ENCODE peak calls at places on chromosomes 6 and 20, in ten cellular contexts. O, N, H, R, Y, W, X, D, U and Z are unnamed samples.

GRCh38 chr6:143941852-143942627 is 66.0 kb downstream of the PLAGL1 start:
- DNase-seq in R (peak), D (peak), Y (peak), W (peak), X (peak), O (peak), U (peak), N (peak), H (peak), Z (peak)

GRCh38 chr6:75116946-75117345 is 88.9 kb downstream of the COL12A1 start:
- DNase-seq in U (no peak), O (no peak), Y (no peak), H (no peak), W (peak), R (no peak), D (peak), X (no peak), N (peak), Z (no peak)

GRCh38 chr6:43491750-43492661 is 14.6 kb downstream of the TJAP1 start:
- DNase-seq in O (no peak), N (peak), H (peak), D (peak), R (no peak), W (peak), Y (peak), X (peak), U (peak), Z (no peak)

GRCh38 chr6:138776659-138777058 is 3.1 kb downstream of the CCDC28A start:
- DNase-seq in W (no peak), U (no peak), D (no peak), Y (no peak), N (no peak), X (no peak), H (no peak), R (no peak), O (no peak), Z (no peak)

GRCh38 chr6:11702039-11702795 is 76.4 kb downstream of the ADTRP start:
- DNase-seq in Y (no peak), U (no peak), H (no peak), R (no peak), X (no peak), D (peak), W (peak), O (no peak), N (peak), Z (peak)

GRCh38 chr6:38283734-38284362 is 355.9 kb downstream of the BTBD9 start:
- DNase-seq in H (no peak), U (no peak), N (no peak), O (no peak), D (no peak), X (no peak), R (no peak), W (peak), Y (no peak), Z (no peak)

GRCh38 chr20:5996765-5997164 is 46.3 kb downstream of the MCM8 start:
- DNase-seq in Y (no peak), R (no peak), D (no peak), N (no peak), U (no peak), X (no peak), W (no peak), O (no peak), H (no peak), Z (no peak)

GRCh38 chr6:169236545-169236944 is 17.1 kb downstream of the THBS2 start:
- DNase-seq in O (no peak), U (no peak), Y (peak), N (no peak), H (no peak), W (no peak), R (no peak), D (no peak), X (no peak), Z (no peak)

GRCh38 chr6:76876922-76877553 is 586.3 kb downstream of the HTR1B start:
- DNase-seq in Y (peak), O (peak), R (peak), D (peak), X (peak), H (no peak), U (no peak), N (peak), W (peak), Z (peak)

GRCh38 chr20:36745234-36745926 is 510 bp downstream of the NDRG3 start:
- DNase-seq in W (no peak), R (peak), N (peak), H (peak), X (no peak), D (peak), U (no peak), O (no peak), Y (no peak), Z (peak)

GRCh38 chr6:38184780-38185080 is 365.2 kb downstream of the ZFAND3 start:
- DNase-seq in Y (no peak), O (no peak), N (no peak), X (no peak), W (no peak), R (no peak), H (peak), D (no peak), U (no peak), Z (no peak)

GRCh38 chr6:151998784-151999183 is 191.3 kb downstream of the ESR1 start:
- DNase-seq in R (no peak), X (no peak), D (no peak), W (peak), Y (no peak), N (peak), H (no peak), U (no peak), O (no peak), Z (no peak)

GRCh38 chr6:22647671-22648070 is 78.3 kb downstream of the HDGFL1 start:
- DNase-seq in D (no peak), X (no peak), N (no peak), R (no peak), Y (no peak), W (no peak), U (no peak), H (no peak), O (no peak), Z (no peak)

GRCh38 chr20:50187403-50188051 is 3.1 kb upstream of the CEBPB start:
- DNase-seq in R (no peak), O (no peak), U (peak), D (peak), W (peak), N (peak), Y (peak), H (no peak), X (peak), Z (no peak)

GRCh38 chr6:30334077-30334476 is 7.3 kb downstream of the TRIM39 start:
- DNase-seq in H (no peak), U (no peak), O (no peak), N (no peak), R (no peak), X (no peak), Y (no peak), D (no peak), W (no peak), Z (no peak)

GRCh38 chr20:36228809-36229208 is 7.5 kb upstream of the AAR2 start:
- DNase-seq in H (no peak), D (no peak), X (no peak), U (no peak), O (no peak), W (no peak), N (no peak), R (no peak), Y (no peak), Z (no peak)

GRCh38 chr6:39430968-39431523 is 108.5 kb upstream of the KCNK16 start:
- DNase-seq in U (no peak), N (peak), D (no peak), R (peak), Y (peak), X (no peak), H (peak), W (no peak), O (no peak), Z (no peak)

GRCh38 chr6:134630468-134631180 is 312.7 kb upstream of the SGK1 start:
- DNase-seq in D (no peak), N (no peak), U (peak), W (no peak), X (no peak), R (no peak), O (no peak), H (no peak), Y (no peak), Z (no peak)
- H3K4me3 ChIP-seq in D (no peak), N (no peak), U (no peak), W (no peak), X (no peak), R (no peak), O (no peak), H (no peak), Y (no peak), Z (no peak)

GRCh38 chr6:7249391-7249790 is 63.6 kb downstream of the SSR1 start:
- DNase-seq in U (no peak), N (peak), W (peak), O (no peak), X (no peak), D (no peak), R (no peak), Y (no peak), H (no peak), Z (no peak)

GRCh38 chr6:7247828-7248227 is 65.2 kb downstream of the SSR1 start:
- DNase-seq in W (no peak), U (no peak), R (no peak), O (no peak), X (no peak), Y (no peak), N (no peak), D (no peak), H (no peak), Z (no peak)

GRCh38 chr6:7245668-7246393 is 67.2 kb downstream of the SSR1 start:
- DNase-seq in R (no peak), N (no peak), O (no peak), D (no peak), W (no peak), H (no peak), U (no peak), Y (no peak), X (no peak), Z (no peak)

GRCh38 chr6:7247179-7247456 is 65.9 kb downstream of the SSR1 start:
- DNase-seq in X (no peak), N (no peak), Y (no peak), R (no peak), O (no peak), H (no peak), D (no peak), W (no peak), U (no peak), Z (no peak)

GRCh38 chr6:7246401-7247178 is 66.4 kb downstream of the SSR1 start:
- DNase-seq in O (no peak), H (no peak), W (no peak), D (no peak), U (no peak), R (no peak), Y (no peak), N (no peak), X (no peak), Z (no peak)
- TF ChIP-seq CTCF in O (no peak), H (no peak), W (no peak), D (no peak), U (no peak), R (no peak), Y (no peak), N (no peak), X (no peak), Z (no peak)

GRCh38 chr20:568097-568864 is 24.7 kb upstream of the CSNK2A1 start:
- DNase-seq in U (no peak), N (no peak), W (no peak), X (no peak), R (peak), Y (no peak), D (no peak), O (no peak), H (no peak), Z (no peak)
- H3K4me3 ChIP-seq in U (no peak), N (no peak), W (no peak), X (no peak), R (no peak), Y (no peak), D (no peak), O (no peak), H (no peak), Z (no peak)

DNA sequence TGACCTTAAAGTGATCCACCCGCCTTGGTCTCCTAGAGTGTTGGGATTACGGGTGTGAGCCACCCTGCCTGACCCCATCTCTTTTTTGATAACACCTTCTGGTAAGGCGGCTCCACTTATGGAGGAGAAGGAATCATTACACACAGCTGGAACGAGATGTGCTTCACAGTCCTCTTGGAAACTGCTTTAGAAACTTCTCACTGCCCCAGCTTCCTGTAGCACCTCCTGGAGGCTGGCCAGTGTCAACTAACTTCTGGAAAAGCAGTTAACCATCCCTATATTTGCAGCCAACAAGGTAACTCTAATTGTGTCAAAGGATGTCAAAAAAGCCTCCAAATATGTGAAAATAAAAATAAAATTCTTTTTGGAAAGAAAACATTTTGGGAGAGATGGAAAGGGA is 48.8 kb upstream of the BCLAF1 start:
- DNase-seq in N (no peak), O (no peak), Y (no peak), D (no peak), H (no peak), X (no peak), R (no peak), U (no peak), W (no peak), Z (no peak)
- TF ChIP-seq CTCF in N (no peak), O (no peak), Y (no peak), D (no peak), H (no peak), X (no peak), R (no peak), U (no peak), W (no peak), Z (no peak)

GRCh38 chr20:1297486-1297885 is 31.4 kb downstream of the SNPH start:
- DNase-seq in N (no peak), U (no peak), D (no peak), H (no peak), Y (no peak), O (no peak), R (no peak), W (no peak), X (no peak), Z (no peak)
- H3K4me3 ChIP-seq in N (no peak), U (no peak), D (no peak), H (no peak), Y (no peak), O (no peak), R (no peak), W (no peak), X (no peak), Z (no peak)

GRCh38 chr6:139895205-139895793 is 520.9 kb upstream of the CITED2 start:
- DNase-seq in R (no peak), N (no peak), W (no peak), H (no peak), X (no peak), O (no peak), D (no peak), Y (no peak), U (no peak), Z (no peak)
- TF ChIP-seq CTCF in R (no peak), N (no peak), W (peak), H (peak), X (peak), O (no peak), D (peak), Y (no peak), U (no peak), Z (no peak)

DNA sequence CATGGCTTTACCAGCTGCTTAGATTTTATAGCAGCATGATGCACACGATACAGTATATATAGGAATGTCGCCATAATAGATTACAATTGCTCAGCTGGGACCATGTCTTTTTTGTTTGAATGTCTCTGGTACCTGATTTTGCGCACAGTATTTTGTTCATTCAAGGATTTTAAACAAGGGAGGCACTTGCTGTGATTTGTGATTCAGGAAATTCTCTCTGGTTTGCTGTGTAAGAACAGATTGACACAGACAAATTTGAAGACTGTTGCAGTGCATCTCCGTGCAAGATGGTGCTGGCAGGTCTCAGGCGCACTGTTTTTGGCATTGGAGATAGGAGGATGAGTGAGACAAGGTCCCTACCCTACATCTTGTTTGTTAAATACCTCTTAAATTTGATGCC is 2.4 kb downstream of the MAPRE1 start:
- DNase-seq in U (no peak), N (no peak), Y (no peak), O (no peak), X (no peak), H (no peak), R (no peak), W (no peak), D (no peak), Z (no peak)
- H3K4me3 ChIP-seq in U (no peak), N (no peak), Y (no peak), O (no peak), X (no peak), H (no peak), R (no peak), W (no peak), D (no peak), Z (no peak)

GRCh38 chr6:33172307-33173227 is 19.7 kb downstream of the COL11A2 start:
- DNase-seq in R (no peak), O (no peak), D (peak), W (peak), N (peak), Y (no peak), H (no peak), X (peak), U (no peak), Z (peak)
- TF ChIP-seq CTCF in R (peak), O (peak), D (peak), W (peak), N (peak), Y (no peak), H (no peak), X (peak), U (peak), Z (peak)